ENCODE peak calls at places on chromosomes 12 and 14, in five cellular contexts. K is BJ, E is occipital lobe, V is right atrium auricular region, W is HTR-8/SVneo. B is an unnamed sample.

GRCh38 chr14:59098377-59098776 is 90.1 kb upstream of the DAAM1 start:
- DNase-seq in W (peak), K (peak), V (no peak), E (no peak), B (peak)

GRCh38 chr14:76138758-76139723 is 12.7 kb upstream of the GPATCH2L start:
- DNase-seq in K (no peak), E (no peak), V (no peak), W (no peak), B (no peak)

GRCh38 chr12:91335724-91336123 is 153.1 kb upstream of the DCN start:
- DNase-seq in W (no peak), V (no peak), E (no peak), K (no peak), B (no peak)

GRCh38 chr12:33605776-33606175 is 166.2 kb upstream of the SYT10 start:
- DNase-seq in W (peak), E (no peak), V (no peak), K (no peak), B (no peak)

GRCh38 chr14:45070215-45070614 is 13.7 kb upstream of the PRPF39 start:
- DNase-seq in V (no peak), K (no peak), W (no peak), E (no peak), B (no peak)

GRCh38 chr14:102192840-102193502 is 53.3 kb downstream of the WDR20 start:
- DNase-seq in K (no peak), E (no peak), V (no peak), W (no peak), B (no peak)

GRCh38 chr12:119014368-119014767 is 33.0 kb downstream of the SRRM4 start:
- DNase-seq in W (no peak), E (no peak), K (no peak), V (no peak), B (no peak)

GRCh38 chr14:50875359-50876090 is 3.7 kb downstream of the ABHD12B start:
- DNase-seq in E (no peak), W (no peak), V (no peak), K (no peak), B (no peak)

GRCh38 chr14:43795600-43796228 is 711.4 kb downstream of the FSCB start:
- DNase-seq in E (no peak), W (no peak), V (no peak), K (no peak), B (no peak)

GRCh38 chr14:103136388-103137271 is 13.4 kb downstream of the TNFAIP2 start:
- DNase-seq in V (no peak), K (no peak), W (no peak), E (no peak), B (no peak)

GRCh38 chr14:74541225-74541624 is 47.7 kb downstream of the ISCA2 start:
- DNase-seq in V (no peak), W (no peak), K (no peak), E (no peak), B (no peak)

GRCh38 chr14:61219673-61220072 is 61.5 kb downstream of the TMEM30B start:
- DNase-seq in K (no peak), E (no peak), V (no peak), W (no peak), B (no peak)

GRCh38 chr12:68831751-68832503 is 23.9 kb downstream of the MDM2 start:
- DNase-seq in K (no peak), W (no peak), V (no peak), E (no peak), B (no peak)